ENCODE peak calls at places on chromosomes 7 and 10, in eight cellular contexts. H is neural crest cell; G is testis; J is CD4-positive, alpha-beta T cell; F is thoracic aorta; S is right lobe of liver; Y is esophagus muscularis mucosa; W is GM13976. R is an unnamed sample.

GRCh38 chr7:155543011-155543881 is 3.1 kb downstream of the CNPY1 start:
- DNase-seq in S (no peak), Y (no peak), H (no peak), F (no peak), G (peak), W (no peak), J (no peak), R (no peak)

GRCh38 chr10:61842755-61843497 is 58.6 kb upstream of the ARID5B start:
- DNase-seq in J (no peak), F (no peak), G (peak), H (no peak), Y (no peak), W (no peak), S (no peak), R (no peak)

GRCh38 chr10:113267616-113268015 is 285.2 kb upstream of the HABP2 start:
- DNase-seq in W (no peak), H (no peak), G (no peak), Y (no peak), S (no peak), J (no peak), F (no peak), R (no peak)

GRCh38 chr7:2982831-2983230 is 60.8 kb downstream of the CARD11 start:
- DNase-seq in J (peak), W (no peak), Y (no peak), G (no peak), F (no peak), S (no peak), H (no peak), R (no peak)

GRCh38 chr7:25659841-25660240 is 431.6 kb upstream of the NPVF start:
- DNase-seq in Y (no peak), G (no peak), W (no peak), S (no peak), J (no peak), H (no peak), F (no peak), R (no peak)

GRCh38 chr7:142867398-142868187 is 12.7 kb downstream of the EPHB6 start:
- DNase-seq in J (no peak), H (no peak), W (no peak), G (peak), F (no peak), Y (peak), S (no peak), R (no peak)

GRCh38 chr10:117342638-117343037 is 32.6 kb downstream of the PDZD8 start:
- DNase-seq in H (no peak), S (no peak), F (no peak), Y (no peak), G (no peak), J (no peak), W (no peak), R (no peak)

GRCh38 chr10:103792547-103792946 is 62.8 kb downstream of the SH3PXD2A start:
- DNase-seq in F (no peak), W (no peak), G (no peak), J (no peak), S (peak), Y (no peak), H (no peak), R (no peak)

GRCh38 chr10:129863231-129863663 is 100.8 kb downstream of the EBF3 start:
- DNase-seq in J (no peak), W (no peak), F (no peak), S (no peak), Y (no peak), H (no peak), G (no peak), R (no peak)

GRCh38 chr7:1571261-1571650 is 1.4 kb upstream of the PSMG3 start:
- DNase-seq in J (no peak), F (no peak), S (no peak), W (no peak), Y (no peak), H (no peak), G (no peak), R (no peak)

GRCh38 chr10:100618091-100618615 is 82.4 kb downstream of the HIF1AN start:
- DNase-seq in S (no peak), F (no peak), G (no peak), H (no peak), Y (no peak), W (no peak), J (no peak), R (no peak)

GRCh38 chr10:100341953-100342626 is 4.9 kb upstream of the SCD start:
- DNase-seq in F (no peak), S (no peak), W (peak), J (peak), G (peak), Y (no peak), H (peak), R (no peak)

GRCh38 chr7:142383826-142384507 is 126.1 kb upstream of the PRSS58 start:
- DNase-seq in G (no peak), J (no peak), Y (no peak), H (no peak), W (no peak), S (no peak), F (no peak), R (no peak)

GRCh38 chr7:6175642-6176041 is 96.8 kb downstream of the CYTH3 start:
- DNase-seq in W (no peak), F (no peak), S (no peak), J (no peak), H (no peak), G (no peak), Y (no peak), R (no peak)

GRCh38 chr7:2667843-2668242 is 20.2 kb upstream of the AMZ1 start:
- DNase-seq in G (no peak), J (no peak), H (no peak), S (peak), W (no peak), Y (no peak), F (no peak), R (no peak)

GRCh38 chr10:53284615-53285182 is 512.1 kb upstream of the MBL2 start:
- DNase-seq in S (no peak), Y (no peak), W (no peak), H (no peak), F (no peak), J (no peak), G (no peak), R (no peak)

GRCh38 chr10:117322258-117322657 is 53.0 kb downstream of the PDZD8 start:
- DNase-seq in Y (no peak), G (no peak), W (no peak), S (no peak), H (no peak), F (no peak), J (no peak), R (no peak)

GRCh38 chr7:79506481-79506880 is 53.0 kb upstream of the MAGI2 start:
- DNase-seq in S (no peak), H (no peak), J (no peak), F (no peak), G (no peak), W (no peak), Y (no peak), R (no peak)

GRCh38 chr10:31919010-31919409 is 9.6 kb downstream of the ARHGAP12 start:
- DNase-seq in J (no peak), H (no peak), Y (no peak), G (no peak), S (no peak), F (no peak), W (no peak), R (no peak)

GRCh38 chr10:100826983-100827818 is 81.8 kb downstream of the PAX2 start:
- DNase-seq in H (no peak), S (no peak), J (no peak), F (no peak), G (peak), W (peak), Y (no peak), R (no peak)

GRCh38 chr7:14085901-14086300 is 96.4 kb upstream of the ETV1 start:
- DNase-seq in S (no peak), G (no peak), F (no peak), Y (no peak), H (no peak), W (no peak), J (no peak), R (no peak)

GRCh38 chr10:3639546-3639945 is 145.5 kb downstream of the KLF6 start:
- DNase-seq in G (no peak), H (no peak), F (no peak), W (no peak), Y (no peak), J (no peak), S (no peak), R (no peak)

GRCh38 chr10:26242752-26243151 is 26.2 kb downstream of the GAD2 start:
- DNase-seq in Y (no peak), W (no peak), H (no peak), S (no peak), F (no peak), G (no peak), J (no peak), R (no peak)

GRCh38 chr7:92135100-92135429 is 788 bp upstream of the CYP51A1 start:
- DNase-seq in W (peak), G (peak), F (no peak), S (no peak), Y (no peak), J (no peak), H (no peak), R (no peak)

GRCh38 chr7:89311886-89312285 is 516.3 kb upstream of the TEX47 start:
- DNase-seq in S (no peak), H (no peak), G (no peak), Y (no peak), W (no peak), J (no peak), F (no peak), R (no peak)

GRCh38 chr7:926061-927030 is 28.1 kb downstream of the ADAP1 start:
- DNase-seq in J (no peak), W (no peak), S (peak), H (no peak), G (no peak), F (no peak), Y (no peak), R (no peak)

GRCh38 chr10:90935581-90936292 is 14.8 kb upstream of the ANKRD1 start:
- DNase-seq in Y (no peak), W (no peak), H (no peak), G (no peak), J (no peak), S (no peak), F (no peak), R (no peak)

GRCh38 chr7:115183431-115184057 is 261.6 kb downstream of the MDFIC start:
- DNase-seq in J (no peak), F (no peak), G (no peak), S (no peak), H (no peak), W (no peak), Y (no peak), R (no peak)

GRCh38 chr7:143882611-143883078 is 19.3 kb downstream of the TCAF1 start:
- DNase-seq in Y (peak), J (no peak), H (peak), G (peak), F (no peak), S (peak), W (no peak), R (peak)

GRCh38 chr10:1706711-1707110 is 30.6 kb downstream of the ADARB2 start:
- DNase-seq in Y (no peak), J (no peak), W (peak), H (no peak), F (no peak), S (no peak), G (no peak), R (no peak)

GRCh38 chr7:129295015-129295423 is 70.2 kb downstream of the AHCYL2 start:
- DNase-seq in H (no peak), W (no peak), Y (no peak), J (no peak), S (no peak), F (no peak), G (no peak), R (no peak)

GRCh38 chr7:28332031-28332430 is 80.3 kb upstream of the CREB5 start:
- DNase-seq in F (no peak), S (no peak), W (no peak), Y (peak), H (no peak), J (no peak), G (no peak), R (no peak)

GRCh38 chr7:103857435-103857834 is 132.0 kb downstream of the RELN start:
- DNase-seq in S (no peak), J (no peak), Y (no peak), W (no peak), F (no peak), G (no peak), H (no peak), R (no peak)

DNA sequence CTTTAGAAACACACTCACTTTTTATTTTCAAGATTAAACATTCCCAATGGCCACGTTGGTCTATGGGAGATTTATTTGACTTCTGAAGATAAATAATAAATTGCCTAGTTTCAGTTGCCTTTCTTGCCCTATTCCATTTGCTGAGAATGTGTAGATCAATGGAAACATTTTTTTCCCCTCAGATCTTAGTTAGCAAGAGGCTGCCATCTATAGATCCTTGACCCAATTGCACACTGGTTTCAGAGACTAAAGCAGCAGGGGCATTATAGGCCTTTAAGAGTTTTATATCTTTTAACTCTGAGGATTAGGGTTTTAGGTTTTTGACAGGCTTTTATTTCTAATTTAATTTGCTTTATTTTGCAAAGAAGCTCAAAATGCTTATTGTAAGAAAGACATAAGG is 163.2 kb upstream of the GPR26 start:
- DNase-seq in S (no peak), J (no peak), Y (no peak), F (no peak), G (no peak), W (peak), H (no peak), R (no peak)
- TF ChIP-seq CTCF in S (peak), J (no peak), Y (no peak), F (no peak), G (no peak), W (peak), H (no peak), R (peak)

GRCh38 chr10:72229261-72230251 is 13.5 kb upstream of the ASCC1 start:
- DNase-seq in F (no peak), H (no peak), J (no peak), W (no peak), G (no peak), S (no peak), Y (no peak), R (no peak)
- TF ChIP-seq CTCF in F (no peak), H (no peak), J (no peak), W (no peak), G (no peak), S (no peak), Y (no peak), R (no peak)

DNA sequence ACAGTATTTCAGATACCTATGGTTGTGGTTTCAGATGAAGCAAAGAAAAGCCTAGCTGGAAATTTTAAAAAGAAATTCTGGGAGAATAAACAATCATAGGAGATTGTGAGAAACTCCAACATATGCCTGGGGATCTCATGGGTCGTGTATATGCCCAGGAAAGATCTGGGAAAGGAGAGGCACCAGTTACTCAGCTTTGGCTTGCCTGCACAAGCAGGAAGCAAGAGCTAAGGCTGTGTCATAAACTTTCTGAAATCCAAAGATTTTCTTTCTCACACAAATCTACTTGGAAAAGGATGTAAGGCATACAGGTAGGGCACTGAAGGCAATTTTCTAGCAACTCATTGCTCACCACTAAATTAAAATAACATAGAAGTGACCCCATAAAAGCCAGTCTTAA is 373.6 kb downstream of the CDC14C start:
- DNase-seq in F (no peak), G (no peak), Y (no peak), W (no peak), J (no peak), S (no peak), H (no peak), R (no peak)
- TF ChIP-seq CTCF in F (no peak), G (no peak), Y (no peak), W (no peak), J (no peak), S (no peak), H (no peak), R (no peak)

GRCh38 chr10:21954132-21954531 is 49.4 kb downstream of the DNAJC1 start:
- DNase-seq in W (peak), H (no peak), S (no peak), J (no peak), G (no peak), Y (no peak), F (no peak), R (no peak)

GRCh38 chr10:21950566-21950965 is 53.0 kb downstream of the DNAJC1 start:
- DNase-seq in W (no peak), G (no peak), H (no peak), Y (no peak), F (no peak), S (no peak), J (no peak), R (no peak)

GRCh38 chr10:21954690-21955089 is 48.8 kb downstream of the DNAJC1 start:
- DNase-seq in Y (no peak), J (no peak), S (no peak), W (no peak), H (no peak), G (no peak), F (no peak), R (no peak)

GRCh38 chr10:21953585-21954057 is 49.9 kb downstream of the DNAJC1 start:
- DNase-seq in W (peak), S (no peak), J (no peak), Y (no peak), H (no peak), G (no peak), F (no peak), R (no peak)
- TF ChIP-seq CTCF in W (peak), S (peak), J (peak), Y (peak), H (peak), G (no peak), F (peak), R (peak)

DNA sequence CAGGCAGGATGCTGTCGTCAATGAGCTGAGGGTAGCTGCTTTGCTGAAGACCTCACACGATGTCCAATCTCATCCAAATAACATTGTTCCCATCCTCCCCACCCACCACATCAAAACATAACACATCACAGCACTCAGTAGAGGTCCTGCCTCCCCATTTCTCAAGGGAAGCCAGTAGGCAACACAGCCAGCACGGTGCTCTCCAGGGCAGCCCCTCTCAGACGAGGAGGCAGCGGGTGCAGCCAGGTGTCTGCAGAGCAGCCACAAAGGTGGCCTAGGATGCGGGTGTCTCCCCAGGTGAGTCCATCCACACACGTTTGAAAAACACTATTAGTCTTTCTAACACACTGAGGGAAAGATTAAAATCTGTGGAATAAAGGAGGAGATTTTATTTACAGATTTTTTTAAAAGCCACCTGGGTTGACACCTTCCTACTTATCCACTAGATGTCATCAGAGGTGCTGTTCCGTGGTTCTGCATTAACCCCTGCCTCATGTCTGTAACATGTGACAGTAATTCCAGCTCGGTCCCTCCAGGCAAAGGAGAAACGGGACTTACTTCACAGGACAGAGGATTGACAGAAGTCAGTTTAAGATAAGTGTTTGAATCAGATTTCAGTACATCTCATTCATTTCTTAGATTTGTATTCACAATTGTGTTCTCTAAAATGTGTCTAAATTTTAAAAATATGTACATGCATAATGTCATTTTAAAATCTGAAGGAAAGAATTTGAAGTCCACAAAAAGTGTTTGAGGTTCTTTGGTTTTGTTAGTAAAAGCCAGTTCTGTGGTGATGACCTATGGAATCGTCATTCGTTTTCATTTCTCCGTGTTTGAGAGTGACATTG is 68.0 kb downstream of the LANCL2 start:
- DNase-seq in F (no peak), Y (no peak), H (no peak), S (no peak), J (no peak), G (no peak), W (peak), R (no peak)
- TF ChIP-seq CTCF in F (no peak), Y (peak), H (peak), S (peak), J (peak), G (no peak), W (peak), R (peak)

GRCh38 chr10:105797234-105797890 is 1156.3 kb downstream of the SORCS3 start:
- DNase-seq in Y (no peak), G (no peak), S (no peak), H (no peak), F (no peak), J (no peak), W (peak), R (no peak)
- TF ChIP-seq CTCF in Y (peak), G (no peak), S (peak), H (peak), F (no peak), J (peak), W (peak), R (peak)

R was measured in type B pancreatic cell.